ENCODE peak calls at places on chromosomes 11 and 22, in eight cellular contexts. T is GM12891; N is HEK293T; C is activated CD4-positive, CD25-positive, alpha-beta regulatory T cell treated with anti-CD3 and anti-CD28 coated beads, Interleukin-2, amount 50 U/mL, for 16 hours; Z is ascending aorta; A is fibroblast of lung; O is transverse colon; L is EL. P is an unnamed sample.

GRCh38 chr22:19356708-19357269 is 65.3 kb upstream of the CLTCL1 start:
- DNase-seq in C (no peak), Z (peak; percentile 53), O (no peak), T (no peak), A (no peak), L (no peak), N (no peak), P (no peak)

GRCh38 chr11:115678942-115679341 is 174.7 kb upstream of the CADM1 start:
- DNase-seq in O (peak; percentile 51), C (no peak), A (no peak), L (no peak), T (no peak), Z (no peak), N (peak; percentile 62), P (no peak)

GRCh38 chr11:28697920-28698827 is 590.0 kb downstream of the METTL15 start:
- DNase-seq in Z (no peak), T (peak; percentile 2), A (peak; percentile 30), L (peak; percentile 64), C (no peak), N (peak; percentile 57), O (peak; percentile 36), P (no peak)

GRCh38 chr11:121035169-121035755 is 11.4 kb downstream of the TBCEL start:
- DNase-seq in Z (no peak), C (no peak), N (no peak), O (no peak), L (no peak), T (no peak), A (no peak), P (no peak)

GRCh38 chr11:134626032-134626431 is 214.0 kb upstream of the B3GAT1 start:
- DNase-seq in L (no peak), O (no peak), Z (no peak), A (no peak), T (no peak), N (no peak), C (no peak), P (no peak)

GRCh38 chr11:97454988-97455387 is 1065.2 kb downstream of the JRKL start:
- DNase-seq in Z (no peak), N (no peak), O (no peak), A (peak; percentile 14), C (no peak), L (no peak), T (no peak), P (no peak)

GRCh38 chr11:87061766-87062165 is 24.0 kb downstream of the TMEM135 start:
- DNase-seq in T (no peak), L (no peak), O (no peak), A (peak; percentile 19), Z (no peak), C (no peak), N (no peak), P (no peak)

GRCh38 chr22:24427500-24428164 is at the start of gene ADORA2A:
- DNase-seq in L (no peak), N (no peak), O (peak; percentile 84), Z (no peak), A (no peak), T (peak; percentile 68), C (peak; percentile 69), P (no peak)

GRCh38 chr11:17496406-17496805 is 19.8 kb upstream of the ABCC8 start:
- DNase-seq in O (no peak), A (no peak), L (no peak), T (no peak), Z (no peak), N (no peak), C (no peak), P (no peak)

GRCh38 chr22:29871684-29872083 is 11.3 kb upstream of the MTMR3 start:
- DNase-seq in O (no peak), N (peak; percentile 60), L (no peak), Z (no peak), A (peak; percentile 17), C (no peak), T (no peak), P (no peak)

GRCh38 chr11:73445980-73446379 is 69.8 kb downstream of the RELT start:
- DNase-seq in T (no peak), L (no peak), O (no peak), C (no peak), N (no peak), A (no peak), Z (no peak), P (no peak)

GRCh38 chr11:32029721-32030120 is 61.2 kb upstream of the RCN1 start:
- DNase-seq in L (no peak), T (no peak), N (no peak), Z (no peak), C (no peak), O (no peak), A (peak; percentile 34), P (no peak)

GRCh38 chr22:20523118-20523983 is 15.9 kb downstream of the MED15 start:
- DNase-seq in L (peak; percentile 81), N (peak; percentile 6), O (no peak), A (peak; percentile 74), T (no peak), Z (no peak), C (no peak), P (no peak)

GRCh38 chr11:7968686-7969085 is 3.4 kb upstream of the NLRP10 start:
- DNase-seq in A (peak; percentile 66), C (no peak), Z (no peak), T (no peak), O (no peak), N (no peak), L (peak; percentile 71), P (no peak)

P was measured in anterior cingulate cortex.